ENCODE peak calls at places on chromosomes 2 and 18, in ten cellular contexts. H is skeletal muscle cell, O is Kasumi-1, P is hypothalamus, U is midbrain, Q is endothelial cell, E is HTR-8/SVneo, Z is mammary epithelial cell, R is thyroid gland, L is heart right ventricle. N is an unnamed sample.
A peak's percentile ranks its signal among the peaks of the same experiment; 100 is the strongest.

GRCh38 chr2:181573140-181573736 is 83.7 kb downstream of the CERKL start:
- DNase-seq in P (no peak), H (no peak), U (no peak), Z (peak; percentile 12), Q (peak; percentile 35), O (peak; percentile 76), R (no peak), E (peak; percentile 22), L (no peak), N (peak; percentile 45)

GRCh38 chr2:47119001-47119400 is 36.1 kb downstream of the STPG4 start:
- DNase-seq in L (no peak), E (no peak), Z (peak; percentile 25), R (no peak), U (no peak), H (peak; percentile 69), O (no peak), P (no peak), Q (no peak), N (peak; percentile 64)

GRCh38 chr2:222756951-222757645 is 85.6 kb downstream of the MOGAT1 start:
- DNase-seq in U (no peak), Q (no peak), R (no peak), P (no peak), O (no peak), E (peak; percentile 80), L (no peak), Z (peak; percentile 87), H (peak; percentile 61), N (peak; percentile 84)

GRCh38 chr2:165044505-165045303 is 89.4 kb upstream of the SLC38A11 start:
- DNase-seq in L (no peak), E (no peak), U (no peak), H (no peak), Q (no peak), Z (peak; percentile 29), P (no peak), R (no peak), O (no peak), N (no peak)

GRCh38 chr18:50051288-50051687 is 143.7 kb downstream of the MYO5B start:
- DNase-seq in R (peak; percentile 37), O (peak; percentile 5), Q (no peak), P (no peak), Z (peak; percentile 32), E (no peak), H (no peak), L (no peak), U (no peak), N (peak; percentile 38)

GRCh38 chr2:67165141-67165990 is 231.8 kb upstream of the ETAA1 start:
- DNase-seq in E (peak; percentile 6), H (no peak), O (no peak), L (no peak), U (no peak), Q (no peak), P (no peak), Z (no peak), R (no peak), N (no peak)

GRCh38 chr18:62009521-62009920 is 116.7 kb upstream of the RNF152 start:
- DNase-seq in U (no peak), O (no peak), H (no peak), L (no peak), Z (peak; percentile 44), Q (no peak), R (no peak), E (no peak), P (no peak), N (peak; percentile 62)

GRCh38 chr2:200247494-200247893 is 59.0 kb upstream of the SPATS2L start:
- DNase-seq in Q (no peak), Z (no peak), H (no peak), R (no peak), O (no peak), U (no peak), P (no peak), E (no peak), L (no peak), N (no peak)

GRCh38 chr2:213188533-213188867 is 37.1 kb upstream of the IKZF2 start:
- DNase-seq in R (no peak), P (no peak), E (no peak), H (no peak), Q (no peak), L (no peak), U (no peak), O (no peak), Z (no peak), N (no peak)

GRCh38 chr18:67517224-67517765 is 775 bp upstream of the DSEL start:
- DNase-seq in P (no peak), Q (no peak), R (peak; percentile 34), L (peak; percentile 14), O (peak; percentile 39), U (peak; percentile 61), H (no peak), Z (no peak), E (peak; percentile 25), N (no peak)

GRCh38 chr2:120541553-120541932 is 194.1 kb upstream of the GLI2 start:
- DNase-seq in R (no peak), O (no peak), E (no peak), P (no peak), H (no peak), L (no peak), U (no peak), Z (no peak), Q (no peak), N (no peak)

GRCh38 chr2:46151582-46151981 is 145.6 kb upstream of the EPAS1 start:
- DNase-seq in H (no peak), U (no peak), Q (no peak), P (no peak), E (no peak), L (no peak), O (no peak), Z (peak; percentile 78), R (no peak), N (no peak)

GRCh38 chr2:237358721-237359595 is 55.0 kb downstream of the COL6A3 start:
- DNase-seq in P (no peak), O (no peak), L (no peak), Q (no peak), H (no peak), Z (no peak), R (no peak), U (no peak), E (no peak), N (no peak)

GRCh38 chr18:3652380-3653262 is 202.6 kb downstream of the TGIF1 start:
- DNase-seq in U (no peak), P (no peak), L (peak; percentile 58), H (peak; percentile 84), Z (peak; percentile 100), Q (no peak), E (peak; percentile 86), R (no peak), O (peak; percentile 58), N (peak; percentile 100)

GRCh38 chr2:44560961-44561360 is 199.2 kb downstream of the CAMKMT start:
- DNase-seq in U (no peak), H (no peak), Z (peak; percentile 25), E (no peak), L (no peak), O (no peak), P (no peak), R (no peak), Q (no peak), N (peak; percentile 36)

GRCh38 chr2:96534701-96535181 is 1.8 kb upstream of the ARID5A start:
- DNase-seq in O (no peak), Q (no peak), L (no peak), Z (peak; percentile 84), E (no peak), U (no peak), R (no peak), H (no peak), P (no peak), N (peak; percentile 71)

GRCh38 chr2:227462972-227463931 is 8.7 kb upstream of the AGFG1 start:
- DNase-seq in U (no peak), Z (no peak), R (no peak), P (no peak), O (no peak), E (no peak), Q (no peak), H (no peak), L (no peak), N (no peak)

GRCh38 chr2:187435756-187436155 is 12.3 kb downstream of the CALCRL start:
- DNase-seq in U (no peak), Q (no peak), L (no peak), R (no peak), Z (no peak), O (no peak), P (no peak), H (no peak), E (no peak), N (no peak)

GRCh38 chr2:207875473-207876212 is 105.9 kb upstream of the FZD5 start:
- DNase-seq in P (no peak), Z (no peak), L (no peak), U (no peak), E (no peak), O (no peak), R (no peak), H (no peak), Q (no peak), N (no peak)